ENCODE peak calls at places on chromosome 9, in seven cellular contexts. T is CD8-positive, alpha-beta T cell; Q is CD8-positive, alpha-beta memory T cell; C is right cardiac atrium; W is right atrium auricular region; E is substantia nigra; U is uterus. R is an unnamed sample.

GRCh38 chr9:78567693-78568092 is 270.8 kb downstream of the PSAT1 start:
- DNase-seq in T (no peak), Q (no peak), C (no peak), W (no peak), E (no peak), U (no peak), R (no peak)

GRCh38 chr9:20805766-20806165 is 121.7 kb downstream of the FOCAD start:
- DNase-seq in T (no peak), Q (no peak), C (no peak), W (no peak), E (no peak), U (no peak), R (no peak)

GRCh38 chr9:4295160-4295559 is 4.7 kb downstream of the GLIS3 start:
- DNase-seq in T (no peak), Q (no peak), C (no peak), W (no peak), E (no peak), U (no peak), R (no peak)

GRCh38 chr9:16524823-16525222 is 345.6 kb downstream of the BNC2 start:
- DNase-seq in T (no peak), Q (no peak), C (no peak), W (no peak), E (no peak), U (no peak), R (no peak)

GRCh38 chr9:124122813-124123462 is 111.4 kb downstream of the LHX2 start:
- DNase-seq in T (no peak), Q (no peak), C (no peak), W (no peak), E (no peak), U (no peak), R (no peak)

GRCh38 chr9:97980918-97981827 is 2.0 kb upstream of the ANP32B start:
- DNase-seq in T (no peak), Q (peak), C (peak), W (peak), E (no peak), U (peak), R (peak)

GRCh38 chr9:112299514-112299913 is 33.9 kb downstream of the PTBP3 start:
- DNase-seq in T (no peak), Q (no peak), C (no peak), W (no peak), E (no peak), U (no peak), R (no peak)

GRCh38 chr9:123348317-123348992 is 7.5 kb upstream of the CRB2 start:
- DNase-seq in T (no peak), Q (no peak), C (no peak), W (no peak), E (no peak), U (no peak), R (no peak)

GRCh38 chr9:23702311-23702922 is 123.6 kb downstream of the ELAVL2 start:
- DNase-seq in T (no peak), Q (no peak), C (no peak), W (no peak), E (no peak), U (no peak), R (no peak)

GRCh38 chr9:124873664-124874063 is 11.7 kb downstream of the ARPC5L start:
- DNase-seq in T (peak), Q (no peak), C (no peak), W (no peak), E (no peak), U (no peak), R (no peak)

DNA sequence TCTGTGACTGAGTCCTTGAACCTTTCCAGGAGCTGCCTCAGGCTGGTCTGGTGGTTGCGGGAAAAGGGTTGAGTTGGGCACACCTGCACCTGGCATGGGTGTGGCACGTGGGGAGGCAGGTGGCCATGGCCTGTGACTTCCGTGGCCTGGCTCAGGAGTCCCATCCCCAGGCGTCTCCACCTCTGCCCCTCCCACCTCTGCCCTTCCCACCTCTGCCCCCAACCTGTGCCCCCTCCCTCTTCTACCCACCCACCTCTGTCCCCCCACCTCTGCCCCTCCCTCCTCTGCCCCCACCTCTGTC is 1.9 kb upstream of the QRFP start:
- DNase-seq in T (no peak), Q (no peak), C (no peak), W (no peak), E (no peak), U (no peak), R (no peak)
- H3K27ac ChIP-seq in T (no peak), Q (no peak), C (no peak), W (no peak), E (no peak), U (no peak), R (no peak)

DNA sequence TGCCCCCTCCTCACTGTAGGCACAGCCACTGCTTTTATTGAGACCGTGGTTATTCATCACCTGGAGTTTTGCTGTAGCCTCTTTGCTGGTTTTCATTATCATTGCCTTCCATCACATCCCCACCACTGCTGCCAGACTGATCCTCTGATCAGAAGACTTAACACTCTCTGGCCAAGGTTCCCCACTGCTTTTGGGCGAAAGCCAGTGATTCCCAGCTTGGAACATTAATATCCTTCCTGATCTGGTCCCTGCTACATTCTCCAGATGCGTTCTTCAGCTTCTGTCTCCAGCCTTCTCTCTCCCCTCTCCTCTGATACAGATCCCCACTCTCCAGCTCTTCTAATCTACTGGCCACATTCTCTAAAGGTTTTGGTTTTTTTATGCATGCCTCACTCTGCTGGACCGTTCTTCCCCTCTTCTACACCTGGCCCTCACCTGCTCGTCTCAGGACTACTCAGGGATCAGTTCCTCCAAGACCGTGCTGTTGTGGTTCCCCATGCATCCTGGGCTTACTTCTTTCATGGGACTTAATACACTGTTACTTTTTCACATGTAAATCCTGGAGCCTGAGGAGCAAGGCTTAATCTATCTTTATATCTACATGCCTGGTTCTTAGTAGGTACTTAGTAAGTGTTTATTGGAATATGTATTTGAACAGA is 115.0 kb downstream of the PRKACG start:
- DNase-seq in T (no peak), Q (no peak), C (no peak), W (no peak), E (no peak), U (no peak), R (no peak)
- H3K27ac ChIP-seq in T (no peak), Q (no peak), C (peak), W (no peak), E (no peak), U (peak), R (no peak)

GRCh38 chr9:127360205-127360604 is 36.8 kb upstream of the SLC2A8 start:
- DNase-seq in T (no peak), Q (no peak), C (no peak), W (no peak), E (no peak), U (no peak), R (no peak)
- H3K27ac ChIP-seq in T (no peak), Q (no peak), C (no peak), W (no peak), E (peak), U (no peak), R (no peak)

DNA sequence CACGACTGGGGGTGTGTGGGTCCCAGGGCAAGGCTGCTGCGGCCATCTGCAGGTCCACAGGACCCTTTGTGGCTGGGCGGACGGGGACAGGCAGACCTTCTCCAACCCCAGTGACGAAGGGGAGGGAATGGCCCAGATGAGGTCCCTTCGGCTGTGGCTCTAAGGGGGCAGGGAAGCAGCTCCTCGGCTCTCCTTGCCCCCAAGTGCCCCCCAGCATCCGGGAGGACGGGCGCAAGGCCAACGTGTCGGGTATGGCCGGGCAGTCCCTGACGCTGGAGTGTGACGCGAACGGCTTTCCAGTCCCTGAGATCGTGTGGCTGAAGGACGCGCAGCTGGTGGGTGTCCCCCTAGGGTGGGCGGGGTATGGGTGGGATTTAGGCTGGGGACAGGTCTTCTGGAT is 82.8 kb downstream of the HMCN2 start:
- DNase-seq in T (no peak), Q (no peak), C (no peak), W (no peak), E (no peak), U (no peak), R (no peak)
- H3K27ac ChIP-seq in T (no peak), Q (no peak), C (no peak), W (no peak), E (no peak), U (no peak), R (no peak)

GRCh38 chr9:137458194-137459146 is 664 bp downstream of the NSMF start:
- DNase-seq in T (no peak), Q (no peak), C (peak), W (no peak), E (peak), U (peak), R (peak)
- H3K27ac ChIP-seq in T (peak), Q (no peak), C (no peak), W (peak), E (peak), U (peak), R (peak)

DNA sequence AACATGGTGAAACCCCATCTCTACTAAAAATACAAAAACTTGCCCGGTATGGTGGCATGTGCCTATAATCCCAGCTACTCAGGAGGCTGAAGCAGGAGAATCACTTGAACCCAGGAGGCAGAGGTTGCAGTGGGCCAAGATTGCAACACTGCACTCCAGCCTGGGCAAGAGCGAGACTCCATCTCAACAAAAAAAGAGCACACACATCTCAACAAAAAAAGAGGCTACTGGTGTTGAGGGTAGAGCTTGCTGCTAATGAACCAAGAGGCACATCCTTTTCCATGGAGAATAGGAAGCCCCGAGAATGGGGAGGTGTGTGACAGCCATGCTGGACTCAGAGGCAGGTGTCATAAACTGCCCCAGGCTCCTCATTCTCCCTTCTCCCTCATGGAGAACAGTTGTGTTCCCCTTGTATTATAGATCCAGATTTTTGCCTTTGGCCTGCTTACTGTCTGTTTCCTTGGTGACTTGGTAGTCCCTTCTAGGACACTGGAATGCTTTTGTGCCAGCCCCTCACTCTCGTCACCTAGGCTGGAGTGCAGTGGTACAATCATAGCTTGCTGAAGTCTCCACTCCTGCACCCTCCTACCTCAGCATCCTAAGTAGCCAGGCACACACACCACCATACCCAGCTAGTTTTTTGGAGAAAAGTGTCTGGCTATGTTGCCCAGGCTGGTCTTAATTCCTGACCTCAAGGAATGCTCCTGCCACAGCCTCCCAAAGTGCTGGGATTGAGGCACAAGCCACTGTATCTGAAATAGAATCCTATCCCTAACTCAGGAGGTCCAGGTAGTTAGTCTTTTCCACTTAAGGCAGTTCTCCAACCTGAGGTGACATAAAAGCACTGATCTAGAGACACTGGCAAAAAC is 5.1 kb downstream of the RPL12 start:
- DNase-seq in T (no peak), Q (no peak), C (no peak), W (no peak), E (no peak), U (no peak), R (no peak)
- H3K27ac ChIP-seq in T (no peak), Q (no peak), C (no peak), W (no peak), E (no peak), U (no peak), R (no peak)

GRCh38 chr9:137280478-137281344 is 3.2 kb downstream of the TOR4A start:
- DNase-seq in T (no peak), Q (no peak), C (peak), W (no peak), E (no peak), U (no peak), R (peak)

GRCh38 chr9:137281345-137282116 is 4.0 kb downstream of the TOR4A start:
- DNase-seq in T (no peak), Q (no peak), C (no peak), W (no peak), E (no peak), U (no peak), R (peak)

GRCh38 chr9:137278061-137278912 is 761 bp downstream of the TOR4A start:
- DNase-seq in T (no peak), Q (no peak), C (peak), W (no peak), E (no peak), U (peak), R (peak)

GRCh38 chr9:137278913-137279711 is 1.6 kb downstream of the TOR4A start:
- DNase-seq in T (no peak), Q (no peak), C (peak), W (no peak), E (no peak), U (no peak), R (peak)

GRCh38 chr9:137279741-137280477 is 2.4 kb downstream of the TOR4A start:
- DNase-seq in T (no peak), Q (no peak), C (peak), W (no peak), E (no peak), U (no peak), R (peak)
- H3K27ac ChIP-seq in T (no peak), Q (no peak), C (no peak), W (no peak), E (no peak), U (no peak), R (no peak)

GRCh38 chr9:121292801-121293241 is 24.9 kb downstream of the GSN start:
- DNase-seq in T (no peak), Q (no peak), C (no peak), W (no peak), E (no peak), U (no peak), R (no peak)
- H3K27ac ChIP-seq in T (no peak), Q (no peak), C (peak), W (peak), E (peak), U (peak), R (peak)

GRCh38 chr9:130632081-130632710 is 32.2 kb upstream of the PRDM12 start:
- DNase-seq in T (no peak), Q (no peak), C (no peak), W (no peak), E (no peak), U (no peak), R (no peak)

GRCh38 chr9:130633336-130634190 is 30.8 kb upstream of the PRDM12 start:
- DNase-seq in T (no peak), Q (no peak), C (no peak), W (no peak), E (no peak), U (no peak), R (no peak)

GRCh38 chr9:130631331-130632080 is 32.9 kb upstream of the PRDM12 start:
- DNase-seq in T (no peak), Q (no peak), C (no peak), W (no peak), E (no peak), U (no peak), R (no peak)

GRCh38 chr9:130634191-130634768 is 30.1 kb upstream of the PRDM12 start:
- DNase-seq in T (no peak), Q (no peak), C (no peak), W (no peak), E (no peak), U (no peak), R (no peak)

DNA sequence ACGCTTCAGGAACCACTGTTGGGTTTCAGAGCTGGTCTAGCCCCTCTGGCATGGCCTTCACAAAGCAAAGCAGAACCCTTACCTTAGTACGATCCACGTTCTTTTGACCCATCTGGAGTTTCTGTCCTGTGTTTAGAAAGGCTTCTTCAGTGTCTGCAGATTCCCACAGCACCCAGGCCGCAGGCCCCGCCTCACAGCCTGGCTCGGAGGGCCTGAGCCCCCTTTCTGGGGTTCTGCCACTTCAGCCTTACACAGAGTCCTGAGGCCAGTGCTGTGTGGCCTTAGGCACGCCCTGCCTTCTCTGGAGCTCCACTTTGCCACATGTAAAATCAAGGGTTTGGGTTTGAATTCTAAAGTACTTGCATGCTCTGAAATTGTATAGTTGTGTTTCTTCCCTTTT is 31.6 kb upstream of the PRDM12 start:
- DNase-seq in T (no peak), Q (no peak), C (no peak), W (no peak), E (no peak), U (no peak), R (no peak)
- H3K27ac ChIP-seq in T (no peak), Q (no peak), C (no peak), W (no peak), E (no peak), U (no peak), R (no peak)

DNA sequence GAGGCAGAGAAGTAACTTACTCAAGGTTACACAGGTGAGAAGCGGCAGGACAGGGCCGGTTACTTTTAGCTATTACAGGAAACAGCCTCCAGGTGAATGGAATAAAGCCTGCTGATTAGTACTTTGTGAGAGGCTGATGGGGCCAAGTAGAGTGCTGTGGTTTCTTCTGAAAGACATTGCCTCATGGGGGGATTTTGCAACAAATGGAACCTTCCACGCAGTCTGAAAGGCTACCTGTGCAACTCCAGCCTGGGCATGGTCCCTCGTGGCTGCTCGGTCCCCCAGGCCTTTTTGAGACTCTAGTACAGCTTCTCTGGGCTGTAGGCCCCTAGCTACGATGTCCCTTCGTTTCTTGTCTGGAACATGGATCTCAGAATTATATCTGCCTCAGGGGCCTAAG is 2.0 kb downstream of the TMEM268 start:
- DNase-seq in T (no peak), Q (no peak), C (no peak), W (no peak), E (no peak), U (no peak), R (no peak)
- H3K27ac ChIP-seq in T (no peak), Q (no peak), C (no peak), W (no peak), E (no peak), U (no peak), R (no peak)

R was measured in heart left ventricle.